ENCODE peak calls at places on chromosomes 12 and 14, in five cellular contexts. C, U, Q, R and S are unnamed samples.
A peak's percentile ranks its signal among the peaks of the same experiment; 100 is the strongest.

GRCh38 chr12:106142591-106143261 is 4.0 kb upstream of the NUAK1 start:
- DNase-seq in C (no peak), U (no peak), Q (no peak), R (no peak), S (no peak)

GRCh38 chr12:116539905-116540482 is 19.2 kb upstream of the MAP1LC3B2 start:
- DNase-seq in C (no peak), U (no peak), Q (no peak), R (no peak), S (peak; percentile 14)

GRCh38 chr12:8953773-8954402 is 4.4 kb upstream of the M6PR start:
- DNase-seq in C (no peak), U (no peak), Q (no peak), R (no peak), S (no peak)

GRCh38 chr12:51368640-51369517 is 22.3 kb downstream of the GALNT6 start:
- DNase-seq in C (no peak), U (no peak), Q (no peak), R (peak; percentile 87), S (peak; percentile 74)

GRCh38 chr14:101843665-101844064 is 82.2 kb downstream of the PPP2R5C start:
- DNase-seq in C (no peak), U (no peak), Q (no peak), R (no peak), S (no peak)

GRCh38 chr12:51082561-51083139 is 746 bp downstream of the CSRNP2 start:
- DNase-seq in C (peak; percentile 52), U (peak; percentile 7), Q (no peak), R (no peak), S (peak; percentile 60)

GRCh38 chr12:128850400-128850799 is 2.9 kb upstream of the GLT1D1 start:
- DNase-seq in C (no peak), U (no peak), Q (no peak), R (no peak), S (no peak)

GRCh38 chr12:50174971-50175715 is 8.0 kb upstream of the CERS5 start:
- DNase-seq in C (peak; percentile 52), U (peak; percentile 62), Q (no peak), R (peak; percentile 82), S (peak; percentile 87)

DNA sequence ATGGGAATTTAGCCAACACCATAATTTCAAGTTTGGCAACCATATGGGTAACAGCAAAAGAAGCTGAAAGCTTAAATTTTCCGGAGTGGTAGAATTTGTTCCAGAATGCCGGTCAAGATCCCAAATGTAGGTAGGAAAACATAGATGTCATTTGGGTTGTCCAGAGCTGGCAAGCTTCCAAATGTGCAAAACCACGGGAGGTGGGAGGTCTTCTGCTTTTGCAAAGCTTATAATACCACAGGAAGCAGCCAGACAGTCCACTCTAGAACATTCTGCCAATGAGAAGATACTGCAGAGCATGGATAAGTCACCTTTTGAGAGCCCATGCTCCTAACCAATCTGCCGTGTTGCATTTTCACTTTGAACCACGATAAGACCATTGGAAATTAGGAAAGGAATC is 26.4 kb upstream of the BATF start:
- DNase-seq in C (no peak), U (no peak), Q (no peak), R (peak; percentile 12), S (no peak)
- H3K4me2 ChIP-seq in C (no peak overlapping the region), U (no peak overlapping the region), Q (no peak overlapping the region), R (no peak overlapping the region), S (no peak overlapping the region)

DNA sequence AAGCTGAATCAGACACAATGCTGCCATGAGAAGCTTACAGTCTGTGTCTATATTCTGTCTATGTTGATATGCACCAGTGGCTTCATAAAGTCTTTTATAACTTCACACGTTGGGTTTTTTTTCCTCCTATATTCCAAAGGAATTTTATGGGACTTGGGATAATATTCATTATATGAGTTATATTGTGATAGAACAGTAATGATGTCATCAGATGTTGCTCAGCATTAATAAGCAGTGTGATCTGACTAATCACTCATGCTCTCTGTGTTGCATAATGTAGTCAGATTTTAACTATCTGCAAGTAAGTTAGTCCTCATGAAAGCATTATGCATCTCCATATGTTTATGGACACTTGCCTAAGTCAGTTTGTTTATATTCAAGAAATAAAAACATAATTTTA is 159.6 kb downstream of the PLCZ1 start:
- DNase-seq in C (no peak), U (no peak), Q (no peak), R (no peak), S (no peak)
- TF ChIP-seq JUN in C (no peak), U (no peak), Q (no peak), R (no peak), S (no peak)

GRCh38 chr14:24237463-24237955 is 4.8 kb downstream of the GMPR2 start:
- DNase-seq in C (no peak), U (no peak), Q (no peak), R (no peak), S (no peak)

GRCh38 chr14:24238527-24239037 is 3.8 kb downstream of the TINF2 start:
- DNase-seq in C (no peak), U (no peak), Q (no peak), R (no peak), S (no peak)

GRCh38 chr14:24238123-24238522 is 4.3 kb downstream of the TINF2 start:
- DNase-seq in C (no peak), U (no peak), Q (no peak), R (no peak), S (no peak)

GRCh38 chr14:24235804-24236688 is 3.3 kb downstream of the GMPR2 start:
- DNase-seq in C (no peak), U (no peak), Q (no peak), R (no peak), S (no peak)

DNA sequence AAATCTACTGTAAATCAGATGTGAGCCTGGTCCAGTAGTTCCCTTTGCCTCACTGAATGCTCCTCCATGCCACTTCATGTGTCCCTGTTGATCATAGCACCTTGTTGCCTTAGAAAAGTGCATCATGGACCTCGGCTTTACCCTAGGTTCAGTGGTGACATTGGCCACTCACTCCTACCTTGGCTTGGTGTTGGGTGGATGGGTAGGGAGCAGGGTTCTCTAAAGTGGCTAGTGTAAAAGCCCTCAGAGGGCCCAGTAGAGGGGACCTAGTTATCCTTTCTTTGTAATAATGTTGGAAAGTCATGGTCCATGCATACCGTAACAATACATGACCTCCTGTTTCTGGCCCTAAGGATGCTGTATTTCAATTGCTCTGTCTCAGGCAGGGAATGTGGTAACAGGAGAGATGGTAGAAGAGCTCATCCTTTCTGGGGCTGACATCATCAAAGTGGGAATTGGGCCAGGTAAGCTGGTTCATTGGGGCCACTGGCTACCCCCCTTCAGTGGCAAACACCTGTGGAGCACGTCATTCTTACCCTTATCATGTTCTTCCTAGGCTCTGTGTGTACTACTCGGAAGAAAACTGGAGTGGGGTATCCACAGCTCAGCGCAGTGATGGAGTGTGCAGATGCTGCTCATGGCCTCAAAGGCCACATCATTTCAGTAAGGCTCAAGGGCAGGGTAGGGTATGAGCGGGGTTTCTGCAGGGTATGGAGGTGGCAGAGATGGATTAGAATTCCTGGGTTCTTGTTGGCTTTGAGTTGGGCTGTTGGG is 4.1 kb downstream of the GMPR2 start:
- DNase-seq in C (no peak), U (no peak), Q (no peak), R (no peak), S (no peak)
- H3K4me2 ChIP-seq in C (no peak overlapping the region), U (no peak overlapping the region), Q (no peak overlapping the region), R (no peak overlapping the region), S (no peak overlapping the region)

GRCh38 chr12:125140239-125140917 is 75.1 kb downstream of the AACS start:
- DNase-seq in C (peak; percentile 32), U (no peak), Q (no peak), R (no peak), S (no peak)

GRCh38 chr12:125143491-125143890 is 78.3 kb downstream of the AACS start:
- DNase-seq in C (no peak), U (no peak), Q (no peak), R (no peak), S (peak; percentile 38)

GRCh38 chr12:125142601-125143000 is 77.4 kb downstream of the AACS start:
- DNase-seq in C (no peak), U (no peak), Q (no peak), R (no peak), S (no peak)

GRCh38 chr12:125137776-125138344 is 72.6 kb downstream of the AACS start:
- DNase-seq in C (no peak), U (peak; percentile 60), Q (no peak), R (no peak), S (no peak)

DNA sequence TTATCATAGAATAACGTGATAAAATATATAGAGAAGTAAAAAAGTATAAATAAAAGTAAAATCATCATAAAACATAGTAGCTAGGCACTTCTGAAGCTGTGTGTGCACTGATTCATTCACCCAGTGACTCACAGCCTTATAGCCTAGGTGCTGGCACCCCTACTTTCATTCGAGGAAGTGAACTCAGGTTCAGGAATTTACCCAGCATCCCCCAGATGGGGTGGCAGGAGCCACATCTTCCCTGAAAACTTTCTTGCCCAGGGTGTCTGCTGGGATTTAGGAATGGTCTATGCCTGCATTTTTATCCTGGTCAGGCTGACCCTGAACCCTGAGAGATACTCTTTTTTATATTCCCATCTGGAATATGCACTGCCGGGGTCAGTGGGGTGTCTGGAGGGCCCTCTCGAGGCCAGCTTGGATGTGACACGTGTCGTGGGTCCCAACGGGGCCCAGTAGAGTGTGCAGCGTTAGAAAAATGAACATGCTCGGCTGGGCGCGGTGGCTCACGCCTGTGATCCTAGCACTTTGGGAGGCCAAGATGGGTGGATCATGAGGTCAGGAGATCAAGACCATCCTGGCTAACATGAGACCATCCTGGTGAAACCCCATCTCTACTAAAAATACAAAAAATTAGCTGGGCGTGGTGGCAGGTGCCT is 75.8 kb downstream of the AACS start:
- DNase-seq in C (peak; percentile 68), U (no peak), Q (no peak), R (no peak), S (peak; percentile 10)
- TF ChIP-seq JUN in C (no peak), U (no peak), Q (no peak), R (no peak), S (peak; percentile 8)